ENCODE peak calls at places on chromosomes 13 and 19, in six cellular contexts. L is stomach, X is spleen, F is neuronal stem cell, I is iris pigment epithelial cell, S is MCF 10A. Z is an unnamed sample.

GRCh38 chr13:49625392-49626137 is 2.7 kb upstream of the ARL11 start:
- DNase-seq in I (no peak), X (peak), F (no peak), S (peak), L (peak), Z (peak)

GRCh38 chr19:1079566-1080111 is 12.7 kb downstream of the ARHGAP45 start:
- DNase-seq in L (no peak), I (no peak), F (no peak), S (no peak), X (peak), Z (no peak)

GRCh38 chr19:42468273-42468796 is 25.6 kb upstream of the CXCL17 start:
- DNase-seq in F (no peak), S (peak), X (no peak), L (no peak), I (peak), Z (peak)

GRCh38 chr13:110486061-110486780 is 75.3 kb downstream of the RAB20 start:
- DNase-seq in X (no peak), I (no peak), S (no peak), F (peak), L (no peak), Z (no peak)

GRCh38 chr19:49795615-49796014 is 17.5 kb downstream of the FUZ start:
- DNase-seq in S (no peak), X (no peak), I (no peak), F (no peak), L (no peak), Z (no peak)

GRCh38 chr13:27450921-27451461 is 627 bp upstream of the MTIF3 start:
- DNase-seq in F (peak), I (peak), X (peak), L (peak), S (peak), Z (peak)

GRCh38 chr13:73168226-73168992 is 109.6 kb downstream of the KLF5 start:
- DNase-seq in S (peak), X (no peak), L (no peak), I (no peak), F (no peak), Z (no peak)

GRCh38 chr13:41696163-41697003 is 239.0 kb downstream of the RGCC start:
- DNase-seq in I (peak), X (no peak), F (no peak), S (peak), L (no peak), Z (peak)

GRCh38 chr19:8242212-8242821 is 33.1 kb downstream of the CERS4 start:
- DNase-seq in X (no peak), I (no peak), L (no peak), S (no peak), F (no peak), Z (no peak)

GRCh38 chr13:48431987-48432615 is 19.2 kb upstream of the LPAR6 start:
- DNase-seq in F (no peak), L (no peak), S (peak), I (peak), X (no peak), Z (peak)

GRCh38 chr13:98606296-98606695 is 29.4 kb upstream of the STK24 start:
- DNase-seq in L (no peak), X (no peak), I (no peak), F (no peak), S (no peak), Z (no peak)

GRCh38 chr13:98853791-98854191 is 101.3 kb upstream of the SLC15A1 start:
- DNase-seq in L (peak), I (peak), S (peak), X (no peak), F (no peak), Z (no peak)

GRCh38 chr13:55999709-56000108 is 1141.0 kb upstream of the PRR20A start:
- DNase-seq in F (no peak), I (no peak), X (no peak), S (peak), L (no peak), Z (no peak)

GRCh38 chr13:23673867-23674605 is 103.8 kb downstream of the TNFRSF19 start:
- DNase-seq in F (no peak), I (no peak), X (no peak), L (no peak), S (no peak), Z (no peak)

GRCh38 chr13:77359171-77359570 is 32.3 kb upstream of the MYCBP2 start:
- DNase-seq in S (no peak), X (no peak), F (no peak), L (no peak), I (peak), Z (peak)

GRCh38 chr13:93226623-93227279 is at the start of gene GPC6:
- DNase-seq in X (no peak), L (no peak), S (peak), F (peak), I (peak), Z (peak)

GRCh38 chr19:48726573-48726972 is 7.0 kb upstream of the MAMSTR start:
- DNase-seq in I (no peak), X (no peak), F (no peak), L (no peak), S (no peak), Z (no peak)